ENCODE peak calls at places on chromosomes 1 and 21, in seven cellular contexts. P is CD8-positive, alpha-beta memory T cell; T is stimulated activated CD4-positive, alpha-beta T cell treated with anti-CD3 and anti-CD28 coated beads, Interleukin-12 subunit alpha, Interleukin-12 subunit beta, amount 100 ng/mL, for 4 hours; Z is neuronal stem cell; R is mesenchymal stem cell; G is nucleus accumbens; K is fibroblast of mammary gland. W is an unnamed sample.

GRCh38 chr1:27318596-27318995 is 3.4 kb upstream of the TMEM222 start:
- DNase-seq in K (peak), R (no peak), Z (no peak), P (no peak), G (no peak), T (no peak), W (no peak)

GRCh38 chr1:87956766-87957165 is 628.1 kb downstream of the LMO4 start:
- DNase-seq in Z (no peak), T (no peak), K (peak), P (no peak), G (no peak), R (no peak), W (no peak)

GRCh38 chr21:40331182-40331581 is 463.9 kb downstream of the PCP4 start:
- DNase-seq in G (no peak), K (no peak), R (no peak), Z (no peak), P (no peak), T (no peak), W (no peak)

GRCh38 chr1:209527372-209527771 is 56.1 kb upstream of the CAMK1G start:
- DNase-seq in P (no peak), G (no peak), T (no peak), Z (no peak), R (peak), K (peak), W (no peak)

GRCh38 chr1:155062151-155062686 is 1.3 kb upstream of the EFNA4 start:
- DNase-seq in T (no peak), K (no peak), P (no peak), R (no peak), Z (peak), G (no peak), W (no peak)

GRCh38 chr1:27862671-27863551 is 9.4 kb upstream of the THEMIS2 start:
- DNase-seq in K (peak), G (no peak), T (no peak), Z (no peak), P (no peak), R (peak), W (peak)

GRCh38 chr1:54407201-54407956 is 1.2 kb upstream of the SSBP3 start:
- DNase-seq in Z (peak), K (peak), R (peak), P (peak), G (peak), T (peak), W (peak)

GRCh38 chr1:121452484-121452883 is 267.7 kb downstream of the SRGAP2C start:
- DNase-seq in K (no peak), P (no peak), G (no peak), Z (no peak), T (no peak), R (no peak), W (no peak)

GRCh38 chr1:32972814-32973428 is 8.3 kb upstream of the RNF19B start:
- DNase-seq in R (peak), G (peak), T (no peak), K (no peak), Z (peak), P (no peak), W (peak)

GRCh38 chr1:95503371-95504145 is 269.5 kb downstream of the RWDD3 start:
- DNase-seq in T (no peak), P (no peak), Z (no peak), K (no peak), G (no peak), R (no peak), W (no peak)

GRCh38 chr1:1207254-1207902 is 986 bp upstream of the TNFRSF18 start:
- DNase-seq in Z (no peak), G (no peak), R (no peak), T (no peak), K (no peak), P (no peak), W (no peak)

GRCh38 chr1:34746785-34747637 is 7.8 kb upstream of the GJB5 start:
- DNase-seq in Z (no peak), R (no peak), P (no peak), T (no peak), G (no peak), K (no peak), W (no peak)

GRCh38 chr1:183135336-183135735 is 50.7 kb upstream of the LAMC2 start:
- DNase-seq in T (no peak), R (no peak), G (no peak), Z (no peak), K (no peak), P (no peak), W (no peak)